ENCODE peak calls at places on chromosomes 1 and 21, in five cellular contexts. One of them, this sample, is unnamed.

GRCh38 chr1:221069956-221070355 is 190.7 kb downstream of the HLX start:
- DNase-seq in pulmonary artery endothelial cell: no peak
- DNase-seq in HuH-7.5: no peak
- DNase-seq in stimulated activated CD8-positive, alpha-beta memory T cell treated with anti-CD3 and anti-CD28 coated beads, Interleukin-7, amount 100 ng/mL, for 48 hours: no peak
- DNase-seq in activated naive CD4-positive, alpha-beta T cell: no peak
- DNase-seq in this sample: no peak

GRCh38 chr1:109478806-109479205 is 4.9 kb upstream of the ATXN7L2 start:
- DNase-seq in pulmonary artery endothelial cell: no peak
- DNase-seq in HuH-7.5: no peak
- DNase-seq in stimulated activated CD8-positive, alpha-beta memory T cell treated with anti-CD3 and anti-CD28 coated beads, Interleukin-7, amount 100 ng/mL, for 48 hours: no peak
- DNase-seq in activated naive CD4-positive, alpha-beta T cell: no peak
- DNase-seq in this sample: no peak

GRCh38 chr21:16154961-16155360 is 425.2 kb downstream of the USP25 start:
- DNase-seq in pulmonary artery endothelial cell: no peak
- DNase-seq in HuH-7.5: no peak
- DNase-seq in stimulated activated CD8-positive, alpha-beta memory T cell treated with anti-CD3 and anti-CD28 coated beads, Interleukin-7, amount 100 ng/mL, for 48 hours: no peak
- DNase-seq in activated naive CD4-positive, alpha-beta T cell: no peak
- DNase-seq in this sample: no peak

GRCh38 chr21:22056904-22057303 is 1058.7 kb downstream of the NCAM2 start:
- DNase-seq in pulmonary artery endothelial cell: no peak
- DNase-seq in HuH-7.5: no peak
- DNase-seq in stimulated activated CD8-positive, alpha-beta memory T cell treated with anti-CD3 and anti-CD28 coated beads, Interleukin-7, amount 100 ng/mL, for 48 hours: no peak
- DNase-seq in activated naive CD4-positive, alpha-beta T cell: no peak
- DNase-seq in this sample: no peak

GRCh38 chr1:87123610-87124009 is 205.1 kb upstream of the LMO4 start:
- DNase-seq in pulmonary artery endothelial cell: no peak
- DNase-seq in HuH-7.5: no peak
- DNase-seq in stimulated activated CD8-positive, alpha-beta memory T cell treated with anti-CD3 and anti-CD28 coated beads, Interleukin-7, amount 100 ng/mL, for 48 hours: no peak
- DNase-seq in activated naive CD4-positive, alpha-beta T cell: no peak
- DNase-seq in this sample: no peak

GRCh38 chr1:44587796-44588460 is 86.4 kb downstream of the TMEM53 start:
- DNase-seq in pulmonary artery endothelial cell: no peak
- DNase-seq in HuH-7.5: no peak
- DNase-seq in stimulated activated CD8-positive, alpha-beta memory T cell treated with anti-CD3 and anti-CD28 coated beads, Interleukin-7, amount 100 ng/mL, for 48 hours: no peak
- DNase-seq in activated naive CD4-positive, alpha-beta T cell: no peak
- DNase-seq in this sample: no peak

GRCh38 chr1:158951956-158952355 is 20.6 kb downstream of the PYHIN1 start:
- DNase-seq in pulmonary artery endothelial cell: no peak
- DNase-seq in HuH-7.5: no peak
- DNase-seq in stimulated activated CD8-positive, alpha-beta memory T cell treated with anti-CD3 and anti-CD28 coated beads, Interleukin-7, amount 100 ng/mL, for 48 hours: no peak
- DNase-seq in activated naive CD4-positive, alpha-beta T cell: no peak
- DNase-seq in this sample: no peak

GRCh38 chr1:94805912-94806311 is 14.2 kb upstream of the SLC44A3 start:
- DNase-seq in pulmonary artery endothelial cell: no peak
- DNase-seq in HuH-7.5: no peak
- DNase-seq in stimulated activated CD8-positive, alpha-beta memory T cell treated with anti-CD3 and anti-CD28 coated beads, Interleukin-7, amount 100 ng/mL, for 48 hours: no peak
- DNase-seq in activated naive CD4-positive, alpha-beta T cell: no peak
- DNase-seq in this sample: peak; percentile 57

GRCh38 chr1:38677311-38677710 is 182.3 kb downstream of the RRAGC start:
- DNase-seq in pulmonary artery endothelial cell: no peak
- DNase-seq in HuH-7.5: no peak
- DNase-seq in stimulated activated CD8-positive, alpha-beta memory T cell treated with anti-CD3 and anti-CD28 coated beads, Interleukin-7, amount 100 ng/mL, for 48 hours: no peak
- DNase-seq in activated naive CD4-positive, alpha-beta T cell: no peak
- DNase-seq in this sample: no peak

GRCh38 chr1:116262207-116262994 is 110.6 kb upstream of the ATP1A1 start:
- DNase-seq in pulmonary artery endothelial cell: no peak
- DNase-seq in HuH-7.5: no peak
- DNase-seq in stimulated activated CD8-positive, alpha-beta memory T cell treated with anti-CD3 and anti-CD28 coated beads, Interleukin-7, amount 100 ng/mL, for 48 hours: no peak
- DNase-seq in activated naive CD4-positive, alpha-beta T cell: no peak
- DNase-seq in this sample: no peak

GRCh38 chr1:171794085-171794484 is 12.6 kb downstream of the METTL13 start:
- DNase-seq in pulmonary artery endothelial cell: no peak
- DNase-seq in HuH-7.5: no peak
- DNase-seq in stimulated activated CD8-positive, alpha-beta memory T cell treated with anti-CD3 and anti-CD28 coated beads, Interleukin-7, amount 100 ng/mL, for 48 hours: no peak
- DNase-seq in activated naive CD4-positive, alpha-beta T cell: no peak
- DNase-seq in this sample: no peak

GRCh38 chr1:197692965-197693364 is 82.3 kb downstream of the DENND1B start:
- DNase-seq in pulmonary artery endothelial cell: no peak
- DNase-seq in HuH-7.5: no peak
- DNase-seq in stimulated activated CD8-positive, alpha-beta memory T cell treated with anti-CD3 and anti-CD28 coated beads, Interleukin-7, amount 100 ng/mL, for 48 hours: no peak
- DNase-seq in activated naive CD4-positive, alpha-beta T cell: no peak
- DNase-seq in this sample: no peak

GRCh38 chr1:14140800-14141526 is 441.0 kb downstream of the PRDM2 start:
- DNase-seq in pulmonary artery endothelial cell: no peak
- DNase-seq in HuH-7.5: no peak
- DNase-seq in stimulated activated CD8-positive, alpha-beta memory T cell treated with anti-CD3 and anti-CD28 coated beads, Interleukin-7, amount 100 ng/mL, for 48 hours: no peak
- DNase-seq in activated naive CD4-positive, alpha-beta T cell: no peak
- DNase-seq in this sample: peak; percentile 42

GRCh38 chr1:40650075-40650474 is 15.4 kb downstream of the RIMS3 start:
- DNase-seq in pulmonary artery endothelial cell: no peak
- DNase-seq in HuH-7.5: no peak
- DNase-seq in stimulated activated CD8-positive, alpha-beta memory T cell treated with anti-CD3 and anti-CD28 coated beads, Interleukin-7, amount 100 ng/mL, for 48 hours: no peak
- DNase-seq in activated naive CD4-positive, alpha-beta T cell: no peak
- DNase-seq in this sample: no peak

GRCh38 chr1:245380790-245381535 is 226.2 kb downstream of the KIF26B start:
- DNase-seq in pulmonary artery endothelial cell: no peak
- DNase-seq in HuH-7.5: no peak
- DNase-seq in stimulated activated CD8-positive, alpha-beta memory T cell treated with anti-CD3 and anti-CD28 coated beads, Interleukin-7, amount 100 ng/mL, for 48 hours: no peak
- DNase-seq in activated naive CD4-positive, alpha-beta T cell: no peak
- DNase-seq in this sample: no peak

GRCh38 chr1:27563407-27564263 is 40.3 kb downstream of the AHDC1 start:
- DNase-seq in pulmonary artery endothelial cell: no peak
- DNase-seq in HuH-7.5: peak; percentile 88
- DNase-seq in stimulated activated CD8-positive, alpha-beta memory T cell treated with anti-CD3 and anti-CD28 coated beads, Interleukin-7, amount 100 ng/mL, for 48 hours: no peak
- DNase-seq in activated naive CD4-positive, alpha-beta T cell: no peak
- DNase-seq in this sample: no peak

GRCh38 chr21:35116777-35117176 is 67.7 kb upstream of the RUNX1 start:
- DNase-seq in pulmonary artery endothelial cell: no peak
- DNase-seq in HuH-7.5: no peak
- DNase-seq in stimulated activated CD8-positive, alpha-beta memory T cell treated with anti-CD3 and anti-CD28 coated beads, Interleukin-7, amount 100 ng/mL, for 48 hours: no peak
- DNase-seq in activated naive CD4-positive, alpha-beta T cell: no peak
- DNase-seq in this sample: no peak

GRCh38 chr1:7299994-7300393 is 471.1 kb upstream of the VAMP3 start:
- DNase-seq in pulmonary artery endothelial cell: no peak
- DNase-seq in HuH-7.5: no peak
- DNase-seq in stimulated activated CD8-positive, alpha-beta memory T cell treated with anti-CD3 and anti-CD28 coated beads, Interleukin-7, amount 100 ng/mL, for 48 hours: no peak
- DNase-seq in activated naive CD4-positive, alpha-beta T cell: no peak
- DNase-seq in this sample: no peak